ENCODE peak calls at places on chromosomes 4 and X, in nine cellular contexts. One of them, this sample, is unnamed.

GRCh38 chrX:19758536-19758935 is 128.9 kb downstream of the SH3KBP1 start:
- DNase-seq in endodermal cell: no peak
- DNase-seq in stimulated activated CD8-positive, alpha-beta memory T cell treated with anti-CD3 and anti-CD28 coated beads, Interleukin-15, amount 100 ng/mL, for 48 hours: no peak
- DNase-seq in AG10803: no peak
- DNase-seq in AG04449: no peak
- DNase-seq in EH: peak
- DNase-seq in neural progenitor cell: no peak
- DNase-seq in GM23248: peak
- DNase-seq in activated effector memory CD4-positive, alpha-beta T cell treated with Interleukin-2 at 50 U/mL for 16 hours: no peak
- DNase-seq in this sample: peak

GRCh38 chr4:3232001-3232400 is 17.0 kb upstream of the MSANTD1 start:
- DNase-seq in AG04449: no peak
- DNase-seq in GM23248: no peak
- DNase-seq in neural progenitor cell: no peak
- DNase-seq in stimulated activated CD8-positive, alpha-beta memory T cell treated with anti-CD3 and anti-CD28 coated beads, Interleukin-15, amount 100 ng/mL, for 48 hours: no peak
- DNase-seq in AG10803: no peak
- DNase-seq in activated effector memory CD4-positive, alpha-beta T cell treated with Interleukin-2 at 50 U/mL for 16 hours: no peak
- DNase-seq in EH: no peak
- DNase-seq in endodermal cell: no peak
- DNase-seq in this sample: no peak

GRCh38 chr4:184061582-184061981 is 156.1 kb downstream of the ENPP6 start:
- DNase-seq in AG04449: no peak
- DNase-seq in EH: no peak
- DNase-seq in endodermal cell: peak
- DNase-seq in stimulated activated CD8-positive, alpha-beta memory T cell treated with anti-CD3 and anti-CD28 coated beads, Interleukin-15, amount 100 ng/mL, for 48 hours: no peak
- DNase-seq in AG10803: no peak
- DNase-seq in activated effector memory CD4-positive, alpha-beta T cell treated with Interleukin-2 at 50 U/mL for 16 hours: no peak
- DNase-seq in GM23248: no peak
- DNase-seq in neural progenitor cell: peak
- DNase-seq in this sample: no peak

GRCh38 chr4:10157478-10158354 is 41.1 kb upstream of the WDR1 start:
- DNase-seq in GM23248: peak
- DNase-seq in endodermal cell: peak
- DNase-seq in AG04449: no peak
- DNase-seq in AG10803: peak
- DNase-seq in neural progenitor cell: peak
- DNase-seq in activated effector memory CD4-positive, alpha-beta T cell treated with Interleukin-2 at 50 U/mL for 16 hours: no peak
- DNase-seq in EH: peak
- DNase-seq in stimulated activated CD8-positive, alpha-beta memory T cell treated with anti-CD3 and anti-CD28 coated beads, Interleukin-15, amount 100 ng/mL, for 48 hours: peak
- DNase-seq in this sample: peak

GRCh38 chr4:3293410-3294391 is 880 bp downstream of the RGS12 start:
- DNase-seq in stimulated activated CD8-positive, alpha-beta memory T cell treated with anti-CD3 and anti-CD28 coated beads, Interleukin-15, amount 100 ng/mL, for 48 hours: no peak
- DNase-seq in AG10803: no peak
- DNase-seq in AG04449: no peak
- DNase-seq in activated effector memory CD4-positive, alpha-beta T cell treated with Interleukin-2 at 50 U/mL for 16 hours: no peak
- DNase-seq in endodermal cell: peak
- DNase-seq in EH: peak
- DNase-seq in neural progenitor cell: no peak
- DNase-seq in GM23248: peak
- DNase-seq in this sample: no peak

GRCh38 chr4:24024157-24024556 is 134.3 kb upstream of the PPARGC1A start:
- DNase-seq in stimulated activated CD8-positive, alpha-beta memory T cell treated with anti-CD3 and anti-CD28 coated beads, Interleukin-15, amount 100 ng/mL, for 48 hours: no peak
- DNase-seq in EH: peak
- DNase-seq in activated effector memory CD4-positive, alpha-beta T cell treated with Interleukin-2 at 50 U/mL for 16 hours: no peak
- DNase-seq in GM23248: peak
- DNase-seq in AG04449: peak
- DNase-seq in neural progenitor cell: no peak
- DNase-seq in AG10803: peak
- DNase-seq in endodermal cell: no peak
- DNase-seq in this sample: no peak

GRCh38 chr4:124123181-124123580 is 589.4 kb downstream of the ANKRD50 start:
- DNase-seq in activated effector memory CD4-positive, alpha-beta T cell treated with Interleukin-2 at 50 U/mL for 16 hours: no peak
- DNase-seq in EH: no peak
- DNase-seq in GM23248: peak
- DNase-seq in AG10803: no peak
- DNase-seq in endodermal cell: no peak
- DNase-seq in AG04449: no peak
- DNase-seq in neural progenitor cell: no peak
- DNase-seq in stimulated activated CD8-positive, alpha-beta memory T cell treated with anti-CD3 and anti-CD28 coated beads, Interleukin-15, amount 100 ng/mL, for 48 hours: no peak
- DNase-seq in this sample: no peak

GRCh38 chr4:94648699-94649098 is 109.1 kb upstream of the BMPR1B start:
- DNase-seq in activated effector memory CD4-positive, alpha-beta T cell treated with Interleukin-2 at 50 U/mL for 16 hours: no peak
- DNase-seq in AG04449: no peak
- DNase-seq in AG10803: no peak
- DNase-seq in neural progenitor cell: no peak
- DNase-seq in endodermal cell: no peak
- DNase-seq in stimulated activated CD8-positive, alpha-beta memory T cell treated with anti-CD3 and anti-CD28 coated beads, Interleukin-15, amount 100 ng/mL, for 48 hours: no peak
- DNase-seq in GM23248: no peak
- DNase-seq in EH: no peak
- DNase-seq in this sample: no peak

GRCh38 chrX:65924938-65925507 is 114.9 kb downstream of the VSIG4 start:
- DNase-seq in GM23248: no peak
- DNase-seq in EH: no peak
- DNase-seq in endodermal cell: no peak
- DNase-seq in neural progenitor cell: no peak
- DNase-seq in AG10803: no peak
- DNase-seq in AG04449: no peak
- DNase-seq in activated effector memory CD4-positive, alpha-beta T cell treated with Interleukin-2 at 50 U/mL for 16 hours: no peak
- DNase-seq in stimulated activated CD8-positive, alpha-beta memory T cell treated with anti-CD3 and anti-CD28 coated beads, Interleukin-15, amount 100 ng/mL, for 48 hours: no peak
- DNase-seq in this sample: no peak